ENCODE peak calls at places on chromosome 22, in four cellular contexts. I, A, M and X are unnamed samples.
A peak's percentile ranks its signal among the peaks of the same experiment; 100 is the strongest.

GRCh38 chr22:42906605-42907338 is 49.7 kb upstream of the ARFGAP3 start:
- DNase-seq in I (peak; percentile 91), A (peak; percentile 16), M (no peak), X (no peak)

GRCh38 chr22:20938272-20938671 is 21.1 kb downstream of the CRKL start:
- DNase-seq in A (no peak), I (no peak), M (no peak), X (no peak)

GRCh38 chr22:44363214-44363979 is 50.6 kb upstream of the SHISAL1 start:
- DNase-seq in M (peak; percentile 80), A (peak; percentile 98), I (peak; percentile 99), X (peak; percentile 99)

GRCh38 chr22:39181356-39181755 is 28.9 kb upstream of the CBX7 start:
- DNase-seq in M (no peak), A (no peak), I (no peak), X (no peak)

GRCh38 chr22:17334983-17335382 is 34.3 kb upstream of the CECR2 start:
- DNase-seq in I (no peak), M (no peak), A (no peak), X (no peak)

GRCh38 chr22:45686004-45686403 is 14.4 kb downstream of the ATXN10 start:
- DNase-seq in A (peak; percentile 78), I (no peak), M (no peak), X (no peak)

GRCh38 chr22:47167056-47167455 is 404.6 kb downstream of the TBC1D22A start:
- DNase-seq in M (no peak), A (no peak), I (peak; percentile 48), X (no peak)

GRCh38 chr22:39135092-39135896 is 17.2 kb downstream of the CBX7 start:
- DNase-seq in I (peak; percentile 80), M (peak; percentile 44), A (no peak), X (peak; percentile 69)

GRCh38 chr22:49046546-49047305 is 780.9 kb downstream of the BRD1 start:
- DNase-seq in M (no peak), A (no peak), I (peak; percentile 64), X (no peak)

GRCh38 chr22:39910875-39911601 is 10.2 kb downstream of the GRAP2 start:
- DNase-seq in A (no peak), I (no peak), M (no peak), X (no peak)

GRCh38 chr22:22218302-22218701 is 26.3 kb upstream of the VPREB1 start:
- DNase-seq in I (no peak), A (no peak), M (no peak), X (no peak)

GRCh38 chr22:38699784-38700183 is 959 bp downstream of the JOSD1 start:
- DNase-seq in M (no peak), A (peak; percentile 62), I (no peak), X (no peak)

GRCh38 chr22:49497266-49497665 is 330.4 kb downstream of the BRD1 start:
- DNase-seq in I (no peak), A (no peak), M (no peak), X (no peak)

GRCh38 chr22:20156611-20157415 is 6.0 kb upstream of the CCDC188 start:
- DNase-seq in A (peak; percentile 66), I (peak; percentile 94), M (peak; percentile 89), X (peak; percentile 80)

GRCh38 chr22:30336752-30337460 is 10.2 kb upstream of the TBC1D10A start:
- DNase-seq in I (no peak), M (no peak), A (no peak), X (no peak)

GRCh38 chr22:45554040-45554406 is 51.3 kb downstream of the FBLN1 start:
- DNase-seq in I (no peak), A (no peak), M (no peak), X (no peak)

GRCh38 chr22:41197808-41198585 is 7.1 kb upstream of the L3MBTL2 start:
- DNase-seq in M (peak; percentile 56), A (no peak), I (peak; percentile 75), X (peak; percentile 86)

GRCh38 chr22:50225200-50225969 is 19.4 kb downstream of the TUBGCP6 start:
- DNase-seq in A (no peak), I (no peak), M (no peak), X (no peak)

GRCh38 chr22:17896552-17896951 is 122.3 kb upstream of the BID start:
- DNase-seq in A (peak; percentile 27), I (no peak), M (no peak), X (no peak)

GRCh38 chr22:30490399-30490798 is 15.1 kb downstream of the SEC14L4 start:
- DNase-seq in M (no peak), I (no peak), A (no peak), X (no peak)

GRCh38 chr22:19546680-19547079 is 22.5 kb upstream of the CLDN5 start:
- DNase-seq in M (no peak), I (no peak), A (no peak), X (no peak)

GRCh38 chr22:31344369-31345330 is 1.5 kb downstream of the PATZ1 start:
- DNase-seq in I (peak; percentile 87), M (peak; percentile 64), A (peak; percentile 57), X (no peak)

GRCh38 chr22:37633082-37633692 is 6.3 kb upstream of the SH3BP1 start:
- DNase-seq in M (peak; percentile 54), I (no peak), A (no peak), X (no peak)

GRCh38 chr22:27815826-27816530 is 14.4 kb upstream of the MN1 start:
- DNase-seq in I (no peak), M (no peak), A (no peak), X (no peak)

GRCh38 chr22:31898911-31899310 is 45.4 kb upstream of the YWHAH start:
- DNase-seq in A (no peak), M (no peak), I (no peak), X (no peak)

GRCh38 chr22:50621491-50621880 is 6.5 kb downstream of the ARSA start:
- DNase-seq in M (peak; percentile 44), I (peak; percentile 45), A (no peak), X (no peak)

GRCh38 chr22:39658806-39659463 is 88.4 kb downstream of the CACNA1I start:
- DNase-seq in I (no peak), A (no peak), M (no peak), X (no peak)

GRCh38 chr22:30998329-30998728 is 29.3 kb downstream of the TUG1 start:
- DNase-seq in I (no peak), A (no peak), M (no peak), X (no peak)

GRCh38 chr22:44159811-44160210 is 20.9 kb upstream of the PARVG start:
- DNase-seq in M (no peak), I (no peak), A (no peak), X (no peak)

GRCh38 chr22:42644422-42645340 is 4.3 kb upstream of the ATP5MGL start:
- DNase-seq in I (no peak), M (peak; percentile 51), A (no peak), X (peak; percentile 51)

GRCh38 chr22:31477329-31477728 is 12.3 kb downstream of the EIF4ENIF1 start:
- DNase-seq in I (no peak), A (no peak), M (no peak), X (no peak)

GRCh38 chr22:26471522-26471921 is 12.1 kb downstream of the HPS4 start:
- DNase-seq in I (no peak), M (no peak), A (peak; percentile 83), X (peak; percentile 76)

GRCh38 chr22:32844251-32844650 is 42.7 kb downstream of the TIMP3 start:
- DNase-seq in M (no peak), A (no peak), I (no peak), X (no peak)

GRCh38 chr22:43555561-43556515 is 144.0 kb downstream of the MPPED1 start:
- DNase-seq in I (peak; percentile 37), M (no peak), A (no peak), X (no peak)

GRCh38 chr22:30717952-30718351 is 23.3 kb downstream of the OSBP2 start:
- DNase-seq in A (no peak), I (no peak), M (no peak), X (no peak)